ENCODE peak calls at places on chromosome 7, in ten cellular contexts. W, C, X, M, P, V, Y, R, D and U are unnamed samples.
A peak's percentile ranks its signal among the peaks of the same experiment; 100 is the strongest.

GRCh38 chr7:100441641-100442535 is 5.6 kb upstream of the PPP1R35 start:
- DNase-seq in P (no peak), M (no peak), W (no peak), X (no peak), Y (no peak), D (peak; percentile 36), R (no peak), V (no peak), C (no peak), U (no peak)

GRCh38 chr7:85608804-85609203 is 421.9 kb upstream of the SEMA3D start:
- DNase-seq in M (no peak), C (no peak), V (no peak), Y (no peak), R (no peak), P (no peak), W (no peak), D (no peak), X (no peak), U (no peak)

GRCh38 chr7:83259064-83259463 is 96.4 kb upstream of the PCLO start:
- DNase-seq in X (no peak), W (no peak), M (no peak), D (no peak), V (no peak), Y (no peak), R (no peak), P (no peak), C (no peak), U (no peak)

GRCh38 chr7:13442226-13442625 is 547.2 kb downstream of the ETV1 start:
- DNase-seq in C (no peak), P (no peak), Y (no peak), M (no peak), R (no peak), X (no peak), V (no peak), D (no peak), W (no peak), U (no peak)

GRCh38 chr7:117971581-117972244 is 98.5 kb upstream of the CTTNBP2 start:
- DNase-seq in W (no peak), R (no peak), M (no peak), C (no peak), Y (no peak), D (no peak), P (no peak), X (no peak), V (no peak), U (no peak)

GRCh38 chr7:37728747-37729146 is 45.2 kb downstream of the GPR141 start:
- DNase-seq in V (no peak), P (peak; percentile 22), Y (peak; percentile 9), C (no peak), R (no peak), M (peak; percentile 7), W (no peak), X (no peak), D (no peak), U (no peak)

GRCh38 chr7:140315498-140316164 is 82.7 kb downstream of the SLC37A3 start:
- DNase-seq in P (no peak), M (no peak), D (peak; percentile 34), W (no peak), X (no peak), R (no peak), C (no peak), Y (no peak), V (no peak), U (no peak)

GRCh38 chr7:55533050-55533728 is 39.1 kb downstream of the VOPP1 start:
- DNase-seq in M (peak; percentile 13), V (peak; percentile 84), P (no peak), C (peak; percentile 82), D (no peak), Y (peak; percentile 56), R (peak; percentile 80), W (no peak), X (no peak), U (peak; percentile 24)

GRCh38 chr7:76220185-76221057 is 18.7 kb downstream of the SRRM3 start:
- DNase-seq in C (peak; percentile 58), P (peak; percentile 71), D (peak; percentile 45), X (no peak), R (no peak), Y (no peak), M (no peak), V (no peak), W (no peak), U (no peak)

GRCh38 chr7:102432476-102433318 is 678 bp upstream of the ORAI2 start:
- DNase-seq in P (no peak), Y (no peak), D (no peak), C (no peak), X (no peak), W (no peak), M (no peak), V (no peak), R (no peak), U (no peak)

GRCh38 chr7:36155811-36156361 is 2.8 kb downstream of the EEPD1 start:
- DNase-seq in D (peak; percentile 59), Y (no peak), X (peak; percentile 71), P (peak; percentile 34), M (no peak), R (no peak), W (no peak), C (peak; percentile 6), V (no peak), U (peak; percentile 71)

DNA sequence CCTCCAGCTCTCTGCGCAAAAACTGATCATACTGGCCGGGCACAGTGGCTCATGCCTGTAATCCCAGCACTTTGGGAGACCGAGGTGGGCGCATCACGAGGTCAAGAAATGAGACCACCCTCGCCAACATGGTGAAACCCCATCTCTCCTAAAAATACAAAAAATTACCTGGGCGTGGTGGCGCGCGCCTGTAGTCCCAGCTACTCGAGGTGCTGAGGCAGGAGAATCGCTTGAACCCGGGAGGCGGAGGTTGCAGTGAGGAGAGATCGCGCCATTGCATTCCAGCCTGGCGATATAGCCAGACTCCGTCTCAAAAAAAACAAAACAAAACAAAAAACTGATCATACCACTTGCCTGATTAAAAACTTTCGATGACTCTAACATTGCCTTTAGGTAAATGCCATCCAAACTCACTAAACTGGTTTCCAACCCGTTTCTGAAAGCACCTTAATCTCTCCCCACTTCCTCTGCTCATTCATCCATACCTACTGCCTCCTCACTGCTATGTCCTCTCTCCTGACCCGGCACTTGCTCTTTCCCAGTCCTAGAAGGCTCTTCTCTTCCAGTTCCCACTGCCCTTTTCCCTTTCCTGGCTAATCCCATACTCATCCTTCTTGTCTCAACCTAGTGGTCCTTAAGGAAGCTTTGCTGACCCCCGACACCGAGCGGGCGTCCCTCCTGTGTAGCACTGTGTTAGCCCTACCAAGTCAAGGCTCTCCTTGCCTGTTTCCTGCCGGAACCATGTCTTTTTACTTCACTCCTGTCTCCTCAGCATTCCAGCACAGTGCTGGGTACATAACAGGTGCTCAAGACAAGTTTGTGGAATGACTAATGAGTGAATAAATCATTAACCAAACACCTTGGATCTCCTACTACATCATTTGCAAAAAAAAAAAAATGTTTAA is 686 bp upstream of the MIOS start:
- DNase-seq in V (peak; percentile 95), X (no peak), D (no peak), Y (peak; percentile 73), W (no peak), C (no peak), P (peak; percentile 36), M (no peak), R (no peak), U (no peak)
- H3K27ac ChIP-seq in V (peak overlapping the region; percentile 97), X (peak overlapping the region; percentile 96), D (peak overlapping the region; percentile 94), Y (peak overlapping the region; percentile 88), W (peak overlapping the region; percentile 98), C (peak overlapping the region; percentile 77), P (peak overlapping the region; percentile 99), M (peak overlapping the region; percentile 81), R (peak overlapping the region; percentile 98), U (peak overlapping the region; percentile 95)

DNA sequence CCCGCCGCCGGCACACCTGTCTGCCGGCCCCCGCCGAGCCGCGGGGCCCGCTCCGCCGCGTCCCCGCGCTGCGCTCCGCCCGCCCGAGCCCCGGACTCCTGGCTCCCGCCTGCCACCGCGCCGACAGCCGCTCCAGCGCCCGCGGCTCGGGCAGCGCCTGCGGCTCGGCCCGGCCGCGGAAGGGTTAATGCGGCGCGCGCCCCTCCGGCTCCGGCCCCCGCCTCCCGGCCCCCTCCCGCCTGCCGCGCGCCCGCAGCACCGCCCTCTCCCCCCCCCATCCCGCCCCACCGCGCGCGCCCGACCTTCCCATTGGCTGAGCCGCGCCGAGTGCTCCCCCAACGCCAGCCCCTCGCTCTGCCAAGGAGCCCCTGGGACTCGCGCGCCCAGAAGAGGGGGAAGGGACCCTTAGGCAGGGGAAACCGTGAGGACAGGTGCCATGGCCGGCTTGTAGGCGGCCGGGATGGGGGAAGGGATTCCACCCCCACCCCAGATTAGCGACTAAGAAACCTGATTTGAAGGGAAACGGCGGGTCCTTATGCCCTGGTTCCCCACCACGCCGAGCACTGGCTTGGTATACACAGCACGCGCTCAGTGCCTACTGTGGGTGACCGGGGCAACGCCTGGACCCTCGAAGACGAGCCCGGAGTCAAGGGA is at the start of gene KCNH2:
- DNase-seq in Y (no peak), D (peak; percentile 74), W (no peak), C (no peak), V (no peak), M (no peak), R (no peak), P (peak; percentile 73), X (peak; percentile 72), U (no peak)
- H3K27me3 ChIP-seq in Y (peaks cover 84% of the 10 kb centered on the region), D (no peaks in the 10 kb centered on the region), W (peaks cover 3% of the 10 kb centered on the region), C (peaks cover 91% of the 10 kb centered on the region), V (peaks cover 51% of the 10 kb centered on the region), M (peaks cover 56% of the 10 kb centered on the region), R (peaks cover 13% of the 10 kb centered on the region), P (peaks cover 31% of the 10 kb centered on the region), X (peaks cover 90% of the 10 kb centered on the region), U (peaks cover 41% of the 10 kb centered on the region)

GRCh38 chr7:2873686-2874551 is 29.8 kb upstream of the GNA12 start:
- DNase-seq in V (peak; percentile 95), M (no peak), C (peak; percentile 93), Y (peak; percentile 91), P (peak; percentile 57), R (no peak), X (no peak), W (no peak), D (no peak), U (no peak)
- H3K27ac ChIP-seq in V (peak overlapping the region; percentile 97), M (no peak overlapping the region), C (peak overlapping the region; percentile 83), Y (peak overlapping the region; percentile 100), P (peak overlapping the region; percentile 43), R (no peak overlapping the region), X (no peak overlapping the region), W (no peak overlapping the region), D (no peak overlapping the region), U (no peak overlapping the region)

GRCh38 chr7:156001496-156002260 is 189.4 kb upstream of the SHH start:
- DNase-seq in M (no peak), Y (no peak), C (no peak), W (no peak), R (no peak), V (no peak), P (no peak), X (no peak), D (no peak), U (no peak)

GRCh38 chr7:156004265-156005201 is 192.3 kb upstream of the SHH start:
- DNase-seq in X (no peak), R (no peak), Y (no peak), D (peak; percentile 13), P (no peak), M (no peak), W (no peak), C (no peak), V (no peak), U (no peak)

GRCh38 chr7:156002362-156003001 is 190.2 kb upstream of the SHH start:
- DNase-seq in Y (no peak), V (no peak), P (no peak), W (no peak), X (no peak), M (no peak), R (no peak), D (no peak), C (no peak), U (no peak)

GRCh38 chr7:156005202-156005821 is 193.0 kb upstream of the SHH start:
- DNase-seq in Y (no peak), C (no peak), R (no peak), V (no peak), D (no peak), P (no peak), X (no peak), W (no peak), M (no peak), U (no peak)

GRCh38 chr7:156003220-156004162 is 191.2 kb upstream of the SHH start:
- DNase-seq in C (no peak), X (no peak), R (no peak), Y (no peak), W (no peak), V (no peak), D (no peak), P (no peak), M (no peak), U (no peak)
- H3K27me3 ChIP-seq in C (no peaks in the 10 kb centered on the region), X (peaks cover 46% of the 10 kb centered on the region), R (no peaks in the 10 kb centered on the region), Y (no peaks in the 10 kb centered on the region), W (no peaks in the 10 kb centered on the region), V (peaks cover 22% of the 10 kb centered on the region), D (no peaks in the 10 kb centered on the region), P (no peaks in the 10 kb centered on the region), M (no peaks in the 10 kb centered on the region), U (no peaks in the 10 kb centered on the region)